ENCODE peak calls at places on chromosome 17, in five cellular contexts. G is mesothelial cell of epicardium, H is lower lobe of right lung, F is neural crest cell, I is BE2C. N is an unnamed sample.

GRCh38 chr17:10631701-10632100 is 25.4 kb downstream of the MYH3 start:
- DNase-seq in F (no peak), I (no peak), G (no peak), H (no peak), N (no peak)

GRCh38 chr17:82320956-82321927 is 3.8 kb upstream of the CD7 start:
- DNase-seq in G (no peak), H (peak; percentile 65), I (peak; percentile 65), F (peak; percentile 41), N (peak; percentile 75)

GRCh38 chr17:78412403-78412802 is 34.0 kb downstream of the PGS1 start:
- DNase-seq in I (no peak), G (no peak), H (no peak), F (no peak), N (no peak)

GRCh38 chr17:30677550-30678254 is 146.8 kb downstream of the CRLF3 start:
- DNase-seq in H (no peak), G (no peak), F (no peak), I (no peak), N (no peak)

GRCh38 chr17:34781571-34782108 is 179.6 kb downstream of the CCT6B start:
- DNase-seq in H (no peak), I (peak; percentile 83), G (no peak), F (no peak), N (no peak)

GRCh38 chr17:65987988-65988387 is 203.9 kb downstream of the CEP112 start:
- DNase-seq in F (no peak), H (no peak), G (no peak), I (no peak), N (no peak)

GRCh38 chr17:19539040-19539399 is 5.4 kb downstream of the SLC47A1 start:
- DNase-seq in G (no peak), H (no peak), F (no peak), I (no peak), N (no peak)

GRCh38 chr17:76958974-76959373 is 90.8 kb downstream of the MGAT5B start:
- DNase-seq in H (no peak), F (no peak), I (no peak), G (no peak), N (no peak)

GRCh38 chr17:50834786-50835562 is 412 bp upstream of the WFIKKN2 start:
- DNase-seq in G (no peak), H (no peak), I (no peak), F (no peak), N (no peak)

GRCh38 chr17:59508999-59509398 is 56.4 kb upstream of the DHX40 start:
- DNase-seq in I (no peak), G (no peak), H (no peak), F (no peak), N (no peak)

GRCh38 chr17:53571342-53571741 is 251.4 kb upstream of the KIF2B start:
- DNase-seq in H (no peak), G (no peak), F (no peak), I (no peak), N (no peak)

GRCh38 chr17:45016823-45017222 is 34.6 kb downstream of the DCAKD start:
- DNase-seq in I (no peak), H (no peak), G (no peak), F (no peak), N (no peak)

GRCh38 chr17:68461589-68461988 is 4.3 kb upstream of the WIPI1 start:
- DNase-seq in G (no peak), I (peak; percentile 59), F (no peak), H (no peak), N (no peak)

GRCh38 chr17:29844339-29845048 is 85.5 kb downstream of the SSH2 start:
- DNase-seq in I (peak; percentile 64), F (no peak), H (no peak), G (no peak), N (no peak)

GRCh38 chr17:66690166-66690565 is 144.8 kb upstream of the CACNG5 start:
- DNase-seq in I (no peak), G (no peak), F (no peak), H (no peak), N (no peak)

GRCh38 chr17:11644265-11645212 is 46.3 kb downstream of the DNAH9 start:
- DNase-seq in G (peak; percentile 26), I (peak; percentile 45), F (peak; percentile 47), H (peak; percentile 61), N (no peak)

GRCh38 chr17:37160940-37161339 is 212.2 kb downstream of the AATF start:
- DNase-seq in F (no peak), H (no peak), G (no peak), I (no peak), N (no peak)

GRCh38 chr17:30555942-30556341 is 78.7 kb downstream of the GOSR1 start:
- DNase-seq in F (no peak), G (no peak), H (peak; percentile 28), I (no peak), N (no peak)

GRCh38 chr17:82780981-82781893 is 29.4 kb downstream of the TBCD start:
- DNase-seq in G (no peak), H (no peak), F (no peak), I (peak; percentile 40), N (no peak)

GRCh38 chr17:7992924-7993323 is 9.5 kb upstream of the GUCY2D start:
- DNase-seq in G (no peak), I (no peak), F (no peak), H (no peak), N (no peak)

GRCh38 chr17:45430738-45431530 is 1.7 kb downstream of the ARHGAP27 start:
- DNase-seq in I (no peak), H (peak; percentile 88), F (no peak), G (no peak), N (no peak)

GRCh38 chr17:15999974-16000827 is 577 bp downstream of the TTC19 start:
- DNase-seq in I (peak; percentile 36), G (peak; percentile 26), H (no peak), F (no peak), N (no peak)

GRCh38 chr17:74371653-74372147 is 4.4 kb downstream of the GPR142 start:
- DNase-seq in I (no peak), F (no peak), H (no peak), G (no peak), N (no peak)

GRCh38 chr17:2171725-2172446 is 117.0 kb downstream of the HIC1 start:
- DNase-seq in I (no peak), H (peak; percentile 69), G (peak; percentile 45), F (no peak), N (no peak)

GRCh38 chr17:50562266-50563094 is 2.0 kb downstream of the CACNA1G start:
- DNase-seq in H (no peak), I (no peak), F (no peak), G (no peak), N (no peak)

GRCh38 chr17:52170963-52171572 is 12.6 kb upstream of the CA10 start:
- DNase-seq in I (peak; percentile 75), G (no peak), F (peak; percentile 39), H (no peak), N (no peak)

GRCh38 chr17:10083864-10084263 is 114.5 kb downstream of the GAS7 start:
- DNase-seq in I (no peak), H (no peak), G (no peak), F (no peak), N (no peak)

GRCh38 chr17:40335620-40336019 is 26.6 kb downstream of the RARA start:
- DNase-seq in H (no peak), I (no peak), F (no peak), G (no peak), N (no peak)

GRCh38 chr17:18042969-18043368 is 3.8 kb downstream of the GID4 start:
- DNase-seq in G (no peak), F (no peak), I (no peak), H (no peak), N (no peak)

GRCh38 chr17:6626616-6627015 is 13.9 kb downstream of the KIAA0753 start:
- DNase-seq in G (no peak), I (no peak), H (no peak), F (no peak), N (no peak)

GRCh38 chr17:64296246-64296645 is 33.2 kb upstream of the TEX2 start:
- DNase-seq in F (no peak), H (no peak), I (no peak), G (no peak), N (no peak)

GRCh38 chr17:64295146-64295545 is 32.1 kb upstream of the TEX2 start:
- DNase-seq in F (no peak), G (no peak), I (no peak), H (no peak), N (no peak)

GRCh38 chr17:64289652-64290051 is 26.6 kb upstream of the TEX2 start:
- DNase-seq in H (no peak), I (no peak), G (no peak), F (no peak), N (no peak)

GRCh38 chr17:64291268-64291851 is 28.3 kb upstream of the TEX2 start:
- DNase-seq in G (no peak), H (no peak), F (no peak), I (peak; percentile 23), N (no peak)
- TF ChIP-seq CTCF in G (peak; percentile 55), H (peak; percentile 26), F (peak; percentile 57), I (peak; percentile 72), N (peak; percentile 44)

GRCh38 chr17:57329380-57330214 is 73.3 kb downstream of the MSI2 start:
- DNase-seq in F (no peak), H (no peak), G (no peak), I (peak; percentile 22), N (no peak)

GRCh38 chr17:57330587-57330986 is 74.3 kb downstream of the MSI2 start:
- DNase-seq in G (no peak), I (no peak), H (no peak), F (no peak), N (no peak)

GRCh38 chr17:57332501-57332900 is 76.2 kb downstream of the MSI2 start:
- DNase-seq in G (no peak), I (no peak), F (no peak), H (no peak), N (no peak)

GRCh38 chr17:57328109-57328882 is 72.0 kb downstream of the MSI2 start:
- DNase-seq in F (no peak), H (no peak), G (no peak), I (no peak), N (no peak)

DNA sequence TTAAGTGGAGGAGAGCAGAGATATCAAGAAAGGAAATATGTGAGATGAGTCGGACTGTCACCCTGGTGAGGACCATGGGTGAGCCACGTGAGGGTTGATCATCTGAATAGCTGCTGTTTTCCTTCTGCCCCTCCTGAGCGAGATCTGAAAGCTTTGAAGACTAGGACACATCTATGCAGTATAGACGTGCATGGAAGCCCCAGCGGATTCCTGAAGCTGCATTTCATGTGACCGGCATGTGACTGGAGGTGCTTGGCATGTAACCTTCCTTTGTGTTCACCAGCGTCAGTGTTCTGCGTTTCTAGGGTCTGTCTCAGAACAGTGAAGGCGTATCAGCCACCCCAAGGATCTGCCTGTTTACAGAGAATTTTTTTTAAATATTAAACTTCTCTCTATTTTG is 75.1 kb downstream of the MSI2 start:
- DNase-seq in F (no peak), H (no peak), G (no peak), I (no peak), N (no peak)
- TF ChIP-seq CTCF in F (no peak), H (no peak), G (no peak), I (no peak), N (no peak)

GRCh38 chr17:38967290-38967738 is at the start of gene FBXO47:
- DNase-seq in I (peak; percentile 12), H (peak; percentile 97), F (peak; percentile 66), G (peak; percentile 70), N (no peak)
- TF ChIP-seq CTCF in I (no peak), H (peak; percentile 28), F (no peak), G (no peak), N (no peak)

GRCh38 chr17:12712415-12712814 is 46.7 kb downstream of the MYOCD start:
- DNase-seq in I (no peak), F (no peak), G (no peak), H (no peak), N (no peak)

GRCh38 chr17:12709063-12709462 is 43.4 kb downstream of the MYOCD start:
- DNase-seq in G (no peak), H (no peak), I (no peak), F (no peak), N (no peak)

GRCh38 chr17:12712941-12713340 is 47.3 kb downstream of the MYOCD start:
- DNase-seq in F (no peak), I (no peak), H (no peak), G (no peak), N (no peak)
- TF ChIP-seq CTCF in F (no peak), I (no peak), H (no peak), G (no peak), N (no peak)

N was measured in D721Med.